ENCODE peak calls at places on chromosomes 6 and 20, in seven cellular contexts. U is sigmoid colon, H is endothelial cell of umbilical vein, R is A549, J is adrenal gland, D is uterus, B is heart left ventricle. Y is an unnamed sample.
A peak's percentile ranks its signal among the peaks of the same experiment; 100 is the strongest.

GRCh38 chr20:57244627-57245214 is 21.7 kb downstream of the BMP7 start:
- DNase-seq in U (no peak), H (no peak), R (no peak), J (no peak), D (no peak), B (no peak), Y (peak; percentile 75)

GRCh38 chr6:7787137-7787575 is 61.3 kb downstream of the BMP6 start:
- DNase-seq in U (peak; percentile 75), H (peak; percentile 25), R (no peak), J (peak; percentile 32), D (peak; percentile 74), B (peak; percentile 29), Y (peak; percentile 41)

GRCh38 chr20:10642859-10643559 is 30.8 kb downstream of the JAG1 start:
- DNase-seq in U (no peak), H (peak; percentile 53), R (no peak), J (no peak), D (no peak), B (no peak), Y (no peak)

GRCh38 chr6:149079456-149079855 is 238.1 kb upstream of the TAB2 start:
- DNase-seq in U (no peak), H (no peak), R (no peak), J (no peak), D (no peak), B (no peak), Y (no peak)

GRCh38 chr6:22113046-22113766 is 183.6 kb downstream of the PRL start:
- DNase-seq in U (peak; percentile 67), H (peak; percentile 98), R (peak; percentile 55), J (peak; percentile 81), D (peak; percentile 35), B (no peak), Y (peak; percentile 3)

GRCh38 chr6:118377711-118378414 is 170.2 kb upstream of the PLN start:
- DNase-seq in U (no peak), H (no peak), R (no peak), J (no peak), D (no peak), B (peak; percentile 49), Y (peak; percentile 49)

GRCh38 chr6:26195924-26196845 is 109.0 kb downstream of the HFE start:
- DNase-seq in U (no peak), H (peak; percentile 28), R (no peak), J (no peak), D (no peak), B (no peak), Y (peak; percentile 36)

GRCh38 chr6:14674458-14674857 is 556.9 kb downstream of the CD83 start:
- DNase-seq in U (no peak), H (no peak), R (no peak), J (no peak), D (no peak), B (no peak), Y (no peak)

GRCh38 chr20:47191074-47191673 is 165.3 kb downstream of the ZMYND8 start:
- DNase-seq in U (no peak), H (no peak), R (no peak), J (no peak), D (no peak), B (no peak), Y (no peak)

GRCh38 chr6:10425177-10425972 is 10.5 kb upstream of the TFAP2A start:
- DNase-seq in U (no peak), H (no peak), R (no peak), J (no peak), D (no peak), B (no peak), Y (no peak)
- H3K4me3 ChIP-seq in U (peak overlapping the region; percentile 44), H (no peak overlapping the region), R (no peak overlapping the region), J (peak overlapping the region; percentile 9), D (no peak overlapping the region), B (peak overlapping the region; percentile 29), Y (no peak overlapping the region)

GRCh38 chr6:109381747-109382575 is at the start of gene CD164:
- DNase-seq in U (peak; percentile 97), H (peak; percentile 93), R (peak; percentile 80), J (peak; percentile 91), D (peak; percentile 92), B (peak; percentile 95), Y (peak; percentile 96)

GRCh38 chr6:109379706-109380105 is 2.6 kb downstream of the CD164 start:
- DNase-seq in U (no peak), H (no peak), R (no peak), J (no peak), D (no peak), B (no peak), Y (no peak)

GRCh38 chr6:109381007-109381746 is 1.1 kb downstream of the CD164 start:
- DNase-seq in U (no peak), H (peak; percentile 61), R (no peak), J (no peak), D (no peak), B (no peak), Y (no peak)

GRCh38 chr6:109383438-109383940 is 1.2 kb upstream of the CD164 start:
- DNase-seq in U (no peak), H (no peak), R (no peak), J (no peak), D (no peak), B (no peak), Y (no peak)

DNA sequence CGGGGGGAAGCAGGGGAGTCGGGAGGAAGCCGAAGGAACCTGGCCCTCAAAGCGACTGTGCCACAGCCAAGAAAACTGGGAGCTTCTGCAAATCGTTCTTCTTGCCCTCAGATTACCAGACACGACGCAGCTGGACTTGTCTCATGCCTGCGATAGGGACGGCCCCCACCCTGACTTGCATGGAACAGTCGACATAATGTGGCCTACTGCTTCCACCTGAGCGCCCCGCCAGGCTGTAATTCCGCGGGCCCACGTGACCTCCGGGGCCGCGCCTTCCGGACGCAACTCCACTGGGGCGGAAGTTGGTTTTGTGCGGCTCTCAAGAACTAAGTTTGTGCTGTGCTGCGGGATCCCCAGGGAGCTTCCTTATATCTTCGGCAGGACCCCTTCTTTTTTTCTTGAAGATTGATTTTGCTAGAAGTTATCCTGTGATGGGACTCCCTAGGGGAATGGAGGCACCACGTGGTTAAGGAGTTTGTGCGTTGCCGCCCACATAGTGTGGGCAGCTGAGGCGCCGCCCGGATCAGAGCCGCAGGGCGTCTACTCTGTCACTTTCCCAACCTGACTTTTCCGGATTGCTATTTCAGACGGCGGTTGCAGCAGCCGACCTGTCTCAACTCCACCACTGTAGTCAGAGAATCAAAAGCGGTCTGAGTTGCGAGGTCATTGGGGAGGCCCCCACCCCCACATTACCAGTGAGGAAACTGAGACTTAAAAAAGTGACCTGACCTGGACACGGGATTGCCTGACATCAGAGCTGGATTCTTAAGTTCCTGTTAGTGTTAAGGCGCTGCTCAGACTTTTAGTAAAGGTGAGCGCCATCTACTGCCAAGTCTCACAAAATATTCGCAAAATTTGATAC is 540 bp upstream of the CD164 start:
- DNase-seq in U (peak; percentile 96), H (peak; percentile 94), R (peak; percentile 84), J (peak; percentile 94), D (peak; percentile 92), B (peak; percentile 94), Y (peak; percentile 95)
- TF ChIP-seq POLR2A in U (peak; percentile 14), H (peak; percentile 87), R (no peak), J (peak; percentile 65), D (no peak), B (no peak), Y (peak; percentile 66)

GRCh38 chr6:33692760-33693158 is 18.7 kb downstream of the UQCC2 start:
- DNase-seq in U (no peak), H (no peak), R (no peak), J (no peak), D (no peak), B (no peak), Y (no peak)
- H3K27ac ChIP-seq in U (no peak overlapping the region), H (peak overlapping the region; percentile 89), R (no peak overlapping the region), J (no peak overlapping the region), D (no peak overlapping the region), B (peak overlapping the region; percentile 71), Y (no peak overlapping the region)

GRCh38 chr6:73180076-73180717 is 45.1 kb downstream of the KHDC1L start:
- DNase-seq in U (no peak), H (no peak), R (no peak), J (no peak), D (no peak), B (no peak), Y (no peak)

GRCh38 chr6:73176057-73176456 is 49.2 kb downstream of the KHDC1L start:
- DNase-seq in U (no peak), H (no peak), R (no peak), J (no peak), D (no peak), B (no peak), Y (no peak)

GRCh38 chr6:73182021-73182607 is 43.2 kb downstream of the KHDC1L start:
- DNase-seq in U (no peak), H (no peak), R (no peak), J (no peak), D (no peak), B (no peak), Y (no peak)

GRCh38 chr6:73177221-73177944 is 47.9 kb downstream of the KHDC1L start:
- DNase-seq in U (no peak), H (no peak), R (no peak), J (no peak), D (no peak), B (no peak), Y (no peak)

DNA sequence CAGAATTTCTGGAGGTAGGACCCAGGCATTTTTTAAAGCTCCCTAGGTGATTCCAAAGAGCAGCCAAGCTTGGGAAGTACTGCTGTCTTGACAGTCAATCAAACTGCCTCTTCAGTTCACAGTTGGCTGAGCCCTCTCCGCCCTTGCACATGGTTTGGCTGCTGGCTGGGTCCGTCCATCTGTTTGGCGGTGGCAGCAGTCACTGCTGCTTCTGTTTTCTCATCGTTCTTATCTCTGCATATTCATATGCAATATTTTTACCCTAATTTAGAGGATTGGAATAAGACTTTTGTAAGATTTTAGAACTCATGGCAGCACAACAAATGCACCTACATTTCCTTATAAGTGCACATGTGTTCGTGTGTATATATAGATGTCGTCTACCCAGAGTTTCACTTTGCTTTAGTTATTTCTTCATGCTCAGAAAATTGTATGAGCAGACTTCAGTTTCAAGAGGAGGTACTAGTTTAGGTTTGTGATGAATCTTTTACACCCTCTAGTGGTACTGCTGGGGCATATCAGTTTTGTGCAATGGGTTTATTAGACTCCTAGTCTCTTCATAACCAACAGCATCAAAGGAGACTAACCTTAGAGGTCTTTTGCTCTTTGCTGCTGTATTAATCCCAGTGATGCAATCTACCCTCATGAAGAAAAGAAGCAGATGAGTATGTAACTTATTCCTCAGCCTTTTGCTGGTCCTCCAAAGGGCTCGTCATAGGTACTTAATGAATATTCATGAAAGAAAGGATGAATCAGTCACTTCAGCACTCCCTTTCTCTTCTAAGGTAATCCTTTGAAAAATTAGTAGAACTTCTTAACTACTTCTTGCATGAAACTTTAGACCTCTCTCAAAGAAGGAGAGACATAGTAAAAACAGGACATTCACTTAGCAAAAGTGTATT is 44.3 kb downstream of the KHDC1L start:
- DNase-seq in U (no peak), H (peak; percentile 55), R (peak; percentile 25), J (peak; percentile 27), D (no peak), B (no peak), Y (peak; percentile 85)
- H3K4me3 ChIP-seq in U (peak overlapping the region; percentile 23), H (no peak overlapping the region), R (no peak overlapping the region), J (no peak overlapping the region), D (no peak overlapping the region), B (no peak overlapping the region), Y (no peak overlapping the region)

Y was measured in thyroid gland.